ENCODE peak calls at places on chromosomes 11 and 22, in five cellular contexts. One of them, this sample, is unnamed.

GRCh38 chr11:82462588-82462987 is 271.1 kb downstream of the FAM181B start:
- DNase-seq in IMR-90: no peak
- DNase-seq in endothelial cell of umbilical vein: no peak
- DNase-seq in fibroblast of lung: no peak
- DNase-seq in keratinocyte: no peak
- DNase-seq in this sample: no peak

GRCh38 chr11:45930031-45930794 is 7.8 kb downstream of the LARGE2 start:
- DNase-seq in IMR-90: no peak
- DNase-seq in endothelial cell of umbilical vein: no peak
- DNase-seq in fibroblast of lung: no peak
- DNase-seq in keratinocyte: no peak
- DNase-seq in this sample: peak

GRCh38 chr22:23856721-23857605 is 712 bp upstream of the SLC2A11 start:
- DNase-seq in IMR-90: peak
- DNase-seq in endothelial cell of umbilical vein: peak
- DNase-seq in fibroblast of lung: peak
- DNase-seq in keratinocyte: no peak
- DNase-seq in this sample: peak

GRCh38 chr22:42184852-42185251 is 54.2 kb upstream of the CYP2D6 start:
- DNase-seq in IMR-90: no peak
- DNase-seq in endothelial cell of umbilical vein: no peak
- DNase-seq in fibroblast of lung: no peak
- DNase-seq in keratinocyte: no peak
- DNase-seq in this sample: no peak

GRCh38 chr11:132352497-132352896 is 982.1 kb downstream of the NTM start:
- DNase-seq in IMR-90: no peak
- DNase-seq in endothelial cell of umbilical vein: no peak
- DNase-seq in fibroblast of lung: no peak
- DNase-seq in keratinocyte: no peak
- DNase-seq in this sample: no peak

GRCh38 chr22:27074016-27074415 is 416.6 kb downstream of the MIAT start:
- DNase-seq in IMR-90: no peak
- DNase-seq in endothelial cell of umbilical vein: no peak
- DNase-seq in fibroblast of lung: peak
- DNase-seq in keratinocyte: no peak
- DNase-seq in this sample: no peak

GRCh38 chr11:20688761-20689160 is 19.4 kb downstream of the NELL1 start:
- DNase-seq in IMR-90: no peak
- DNase-seq in endothelial cell of umbilical vein: no peak
- DNase-seq in fibroblast of lung: no peak
- DNase-seq in keratinocyte: no peak
- DNase-seq in this sample: no peak

GRCh38 chr11:315051-315481 is 1.2 kb downstream of the IFITM1 start:
- DNase-seq in IMR-90: no peak
- DNase-seq in endothelial cell of umbilical vein: no peak
- DNase-seq in fibroblast of lung: no peak
- DNase-seq in keratinocyte: no peak
- DNase-seq in this sample: peak

GRCh38 chr11:48080301-48080861 is 100.0 kb downstream of the PTPRJ start:
- DNase-seq in IMR-90: no peak
- DNase-seq in endothelial cell of umbilical vein: no peak
- DNase-seq in fibroblast of lung: no peak
- DNase-seq in keratinocyte: no peak
- DNase-seq in this sample: no peak

GRCh38 chr11:45054956-45055355 is 91.5 kb upstream of the PRDM11 start:
- DNase-seq in IMR-90: no peak
- DNase-seq in endothelial cell of umbilical vein: no peak
- DNase-seq in fibroblast of lung: no peak
- DNase-seq in keratinocyte: no peak
- DNase-seq in this sample: no peak

GRCh38 chr22:22870577-22871398 is 16.8 kb upstream of the IGLL5 start:
- DNase-seq in IMR-90: no peak
- DNase-seq in endothelial cell of umbilical vein: no peak
- DNase-seq in fibroblast of lung: no peak
- DNase-seq in keratinocyte: no peak
- DNase-seq in this sample: peak

GRCh38 chr22:35883028-35883620 is 145.5 kb downstream of the RBFOX2 start:
- DNase-seq in IMR-90: peak
- DNase-seq in endothelial cell of umbilical vein: peak
- DNase-seq in fibroblast of lung: peak
- DNase-seq in keratinocyte: no peak
- DNase-seq in this sample: no peak

GRCh38 chr22:27480487-27480886 is 321.1 kb downstream of the MN1 start:
- DNase-seq in IMR-90: no peak
- DNase-seq in endothelial cell of umbilical vein: no peak
- DNase-seq in fibroblast of lung: no peak
- DNase-seq in keratinocyte: no peak
- DNase-seq in this sample: no peak

GRCh38 chr22:30210235-30210831 is 36.2 kb downstream of the LIF start:
- DNase-seq in IMR-90: peak
- DNase-seq in endothelial cell of umbilical vein: no peak
- DNase-seq in fibroblast of lung: peak
- DNase-seq in keratinocyte: peak
- DNase-seq in this sample: peak

GRCh38 chr11:119359365-119360229 is 13.1 kb upstream of the MFRP start:
- DNase-seq in IMR-90: no peak
- DNase-seq in endothelial cell of umbilical vein: no peak
- DNase-seq in fibroblast of lung: no peak
- DNase-seq in keratinocyte: no peak
- DNase-seq in this sample: peak

DNA sequence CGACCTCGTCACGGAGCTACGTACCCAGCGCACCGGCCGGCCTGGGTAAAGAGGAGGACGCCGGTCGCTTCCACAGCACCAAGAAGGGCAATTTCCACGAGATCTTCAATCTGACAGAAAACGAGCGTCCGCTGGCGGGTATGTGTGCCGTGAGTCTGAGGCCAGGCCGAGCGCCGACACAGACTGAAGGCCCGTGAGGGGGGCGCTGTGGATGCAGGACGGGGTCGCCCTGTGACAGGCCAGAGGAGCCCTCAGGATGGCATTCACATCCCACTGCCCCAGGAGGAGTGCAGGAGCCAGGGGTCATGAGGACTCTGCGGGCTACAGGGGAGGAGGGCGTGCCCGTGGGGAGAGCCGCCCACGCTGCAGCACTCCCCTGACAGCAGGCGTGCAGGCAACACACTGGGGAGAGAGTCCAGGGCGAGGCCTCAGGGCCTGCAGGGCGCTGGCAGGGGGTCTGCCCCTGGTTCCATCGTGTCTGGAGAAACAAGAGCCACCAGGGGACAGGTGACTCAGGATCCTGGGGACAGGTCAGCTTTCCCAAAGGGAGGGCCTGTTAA is 53.6 kb downstream of the GRAMD4 start:
- DNase-seq in IMR-90: no peak
- DNase-seq in endothelial cell of umbilical vein: no peak
- DNase-seq in fibroblast of lung: no peak
- DNase-seq in keratinocyte: no peak
- DNase-seq in this sample: no peak
- H3K4me3 ChIP-seq in IMR-90: no peak
- H3K4me3 ChIP-seq in endothelial cell of umbilical vein: no peak
- H3K4me3 ChIP-seq in fibroblast of lung: no peak
- H3K4me3 ChIP-seq in keratinocyte: no peak
- H3K4me3 ChIP-seq in this sample: no peak

GRCh38 chr11:5625281-5625680 is 480 bp downstream of the TRIM34 start:
- DNase-seq in IMR-90: no peak
- DNase-seq in endothelial cell of umbilical vein: no peak
- DNase-seq in fibroblast of lung: no peak
- DNase-seq in keratinocyte: no peak
- DNase-seq in this sample: no peak
- TF ChIP-seq CTCF in IMR-90: no peak
- TF ChIP-seq CTCF in endothelial cell of umbilical vein: no peak
- TF ChIP-seq CTCF in fibroblast of lung: no peak
- TF ChIP-seq CTCF in keratinocyte: no peak
- TF ChIP-seq CTCF in this sample: no peak

DNA sequence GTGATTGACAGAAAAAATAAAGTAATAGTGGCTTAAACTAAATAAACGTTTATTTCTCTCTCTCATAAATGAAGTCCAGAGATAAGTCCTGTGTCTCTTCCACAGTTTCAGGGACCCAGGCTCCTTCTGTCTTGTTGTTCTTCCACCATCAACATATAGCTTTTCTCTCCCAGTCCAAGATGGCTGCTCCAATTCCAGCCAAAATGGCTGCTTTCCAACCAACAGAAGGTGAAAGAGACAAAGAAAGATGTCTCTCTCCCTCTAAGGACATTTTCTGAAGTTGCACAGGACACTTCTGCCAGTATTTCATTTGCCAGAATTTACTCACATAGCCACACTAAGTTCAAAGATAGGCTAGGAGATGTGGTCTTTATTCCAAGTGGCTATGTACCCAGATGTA is 9.4 kb upstream of the PLEKHB1 start:
- DNase-seq in IMR-90: no peak
- DNase-seq in endothelial cell of umbilical vein: no peak
- DNase-seq in fibroblast of lung: no peak
- DNase-seq in keratinocyte: no peak
- DNase-seq in this sample: peak
- H2AFZ ChIP-seq in IMR-90: no peak
- H2AFZ ChIP-seq in endothelial cell of umbilical vein: no peak
- H2AFZ ChIP-seq in fibroblast of lung: no peak
- H2AFZ ChIP-seq in keratinocyte: no peak
- H2AFZ ChIP-seq in this sample: no peak

GRCh38 chr22:44181033-44181911 is 547 bp downstream of the PARVG start:
- DNase-seq in IMR-90: no peak
- DNase-seq in endothelial cell of umbilical vein: no peak
- DNase-seq in fibroblast of lung: peak
- DNase-seq in keratinocyte: no peak
- DNase-seq in this sample: no peak

GRCh38 chr22:44179196-44179988 is 1.3 kb upstream of the PARVG start:
- DNase-seq in IMR-90: no peak
- DNase-seq in endothelial cell of umbilical vein: no peak
- DNase-seq in fibroblast of lung: no peak
- DNase-seq in keratinocyte: no peak
- DNase-seq in this sample: no peak

GRCh38 chr22:44181912-44182590 is 1.3 kb downstream of the PARVG start:
- DNase-seq in IMR-90: no peak
- DNase-seq in endothelial cell of umbilical vein: no peak
- DNase-seq in fibroblast of lung: no peak
- DNase-seq in keratinocyte: no peak
- DNase-seq in this sample: no peak

GRCh38 chr22:44179989-44180705 is 578 bp upstream of the PARVG start:
- DNase-seq in IMR-90: no peak
- DNase-seq in endothelial cell of umbilical vein: no peak
- DNase-seq in fibroblast of lung: no peak
- DNase-seq in keratinocyte: no peak
- DNase-seq in this sample: no peak

GRCh38 chr22:44180706-44181032 is at the start of gene PARVG:
- DNase-seq in IMR-90: no peak
- DNase-seq in endothelial cell of umbilical vein: no peak
- DNase-seq in fibroblast of lung: no peak
- DNase-seq in keratinocyte: no peak
- DNase-seq in this sample: no peak
- H3K4me3 ChIP-seq in IMR-90: no peak
- H3K4me3 ChIP-seq in endothelial cell of umbilical vein: no peak
- H3K4me3 ChIP-seq in fibroblast of lung: no peak
- H3K4me3 ChIP-seq in keratinocyte: no peak
- H3K4me3 ChIP-seq in this sample: peak